ENCODE peak calls at places on chromosome 21, in eight cellular contexts. F, T, J, G, Y, B, P and Z are unnamed samples.

GRCh38 chr21:20459838-20460237 is 538.4 kb upstream of the NCAM2 start:
- DNase-seq in P (no peak), F (no peak), Y (no peak), J (no peak), B (no peak), G (no peak), T (no peak), Z (no peak)

GRCh38 chr21:45892156-45892919 is 89.2 kb upstream of the COL6A1 start:
- DNase-seq in T (no peak), P (no peak), B (no peak), J (no peak), G (no peak), Y (no peak), F (no peak), Z (no peak)

GRCh38 chr21:37792046-37792445 is 124.2 kb downstream of the KCNJ6 start:
- DNase-seq in Y (no peak), G (no peak), P (no peak), T (no peak), J (no peak), B (no peak), F (peak), Z (no peak)

GRCh38 chr21:14739590-14739989 is 193.5 kb upstream of the SAMSN1 start:
- DNase-seq in T (no peak), B (no peak), G (no peak), P (no peak), F (no peak), J (no peak), Y (no peak), Z (no peak)

GRCh38 chr21:45973475-45974072 is 8.0 kb upstream of the COL6A1 start:
- DNase-seq in Y (peak), G (peak), J (peak), B (no peak), T (peak), F (peak), P (no peak), Z (peak)

GRCh38 chr21:27561116-27561515 is 594.2 kb upstream of the ADAMTS5 start:
- DNase-seq in B (no peak), P (no peak), Y (no peak), T (no peak), F (no peak), G (no peak), J (no peak), Z (no peak)

GRCh38 chr21:43352568-43353281 is 74.2 kb downstream of the SIK1 start:
- DNase-seq in B (no peak), F (no peak), G (no peak), J (no peak), P (no peak), T (no peak), Y (no peak), Z (no peak)

GRCh38 chr21:34202553-34203332 is 129.4 kb downstream of the MRPS6 start:
- DNase-seq in B (peak), G (no peak), Y (no peak), P (no peak), F (no peak), J (no peak), T (peak), Z (no peak)

GRCh38 chr21:33197546-33197945 is 32.2 kb upstream of the IFNAR2 start:
- DNase-seq in T (no peak), G (no peak), Y (peak), J (peak), B (no peak), F (no peak), P (no peak), Z (no peak)

GRCh38 chr21:34908424-34909055 is 140.6 kb downstream of the RUNX1 start:
- DNase-seq in F (no peak), P (no peak), B (no peak), T (peak), Y (no peak), J (no peak), G (peak), Z (no peak)

GRCh38 chr21:41169258-41169576 is 1.3 kb downstream of the BACE2 start:
- DNase-seq in T (no peak), Y (no peak), B (no peak), F (no peak), P (no peak), J (no peak), G (no peak), Z (no peak)
- TF ChIP-seq CTCF in T (no peak), Y (no peak), B (no peak), F (no peak), P (no peak), J (no peak), G (no peak), Z (no peak)

GRCh38 chr21:36477559-36477958 is 2.4 kb downstream of the CLDN14 start:
- DNase-seq in P (no peak), F (no peak), J (no peak), T (no peak), G (no peak), Y (no peak), B (no peak), Z (no peak)

GRCh38 chr21:36480618-36481017 is 696 bp upstream of the CLDN14 start:
- DNase-seq in G (no peak), T (no peak), B (no peak), P (no peak), F (no peak), J (no peak), Y (no peak), Z (no peak)

GRCh38 chr21:36478207-36478701 is 1.7 kb downstream of the CLDN14 start:
- DNase-seq in J (no peak), B (no peak), F (peak), Y (no peak), P (no peak), G (peak), T (no peak), Z (no peak)

GRCh38 chr21:36479415-36480402 is at the start of gene CLDN14:
- DNase-seq in G (no peak), Y (no peak), T (no peak), J (peak), P (no peak), F (no peak), B (no peak), Z (no peak)

GRCh38 chr21:36478941-36479340 is 981 bp downstream of the CLDN14 start:
- DNase-seq in J (no peak), Y (no peak), T (no peak), F (no peak), P (no peak), B (no peak), G (no peak), Z (no peak)
- TF ChIP-seq CTCF in J (no peak), Y (no peak), T (no peak), F (peak), P (no peak), B (no peak), G (no peak), Z (no peak)

DNA sequence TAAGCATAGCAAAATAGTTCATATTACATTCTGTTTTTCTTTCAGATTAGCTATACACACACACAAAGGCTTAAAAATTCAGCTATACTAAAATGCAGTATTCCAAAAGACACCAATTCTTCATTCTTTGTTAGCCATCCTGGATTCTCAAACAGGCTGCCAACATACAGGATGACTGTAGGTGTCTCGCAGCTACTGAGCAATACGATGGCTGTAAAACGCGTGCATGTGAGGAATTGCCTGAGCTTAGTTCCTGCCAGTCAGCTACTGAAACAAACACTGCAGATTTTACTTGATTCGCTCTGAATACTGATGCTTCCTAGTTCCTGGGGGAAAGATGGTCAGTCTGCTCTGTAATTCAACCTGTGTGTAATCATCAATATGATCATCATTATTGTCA is 24.7 kb upstream of the HMGN1 start:
- DNase-seq in Y (no peak), F (no peak), T (no peak), P (no peak), B (no peak), G (no peak), J (no peak), Z (no peak)
- TF ChIP-seq CTCF in Y (no peak), F (peak), T (no peak), P (no peak), B (no peak), G (no peak), J (peak), Z (no peak)

DNA sequence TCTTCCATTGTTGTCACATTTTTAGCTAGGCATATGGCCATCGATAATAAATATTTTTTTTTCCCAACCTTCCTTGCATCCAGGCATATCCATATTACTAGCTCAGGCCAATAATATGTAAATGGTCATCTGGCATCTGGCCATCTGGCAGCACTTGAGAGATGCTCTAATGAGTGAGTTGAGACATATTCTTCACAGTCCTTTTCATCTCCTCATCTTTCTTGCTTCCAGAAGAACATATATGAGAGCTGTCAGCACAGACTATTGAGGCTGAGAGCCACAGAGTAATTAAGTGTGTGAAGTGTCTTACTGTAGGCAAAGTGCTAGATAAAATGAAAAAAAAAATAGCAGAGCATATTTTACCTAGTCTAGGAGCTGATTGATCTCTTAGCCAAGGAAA is 628.4 kb upstream of the TMPRSS15 start:
- DNase-seq in J (peak), F (no peak), G (no peak), Y (no peak), P (no peak), T (no peak), B (no peak), Z (no peak)
- TF ChIP-seq CTCF in J (no peak), F (no peak), G (no peak), Y (no peak), P (no peak), T (no peak), B (no peak), Z (no peak)

DNA sequence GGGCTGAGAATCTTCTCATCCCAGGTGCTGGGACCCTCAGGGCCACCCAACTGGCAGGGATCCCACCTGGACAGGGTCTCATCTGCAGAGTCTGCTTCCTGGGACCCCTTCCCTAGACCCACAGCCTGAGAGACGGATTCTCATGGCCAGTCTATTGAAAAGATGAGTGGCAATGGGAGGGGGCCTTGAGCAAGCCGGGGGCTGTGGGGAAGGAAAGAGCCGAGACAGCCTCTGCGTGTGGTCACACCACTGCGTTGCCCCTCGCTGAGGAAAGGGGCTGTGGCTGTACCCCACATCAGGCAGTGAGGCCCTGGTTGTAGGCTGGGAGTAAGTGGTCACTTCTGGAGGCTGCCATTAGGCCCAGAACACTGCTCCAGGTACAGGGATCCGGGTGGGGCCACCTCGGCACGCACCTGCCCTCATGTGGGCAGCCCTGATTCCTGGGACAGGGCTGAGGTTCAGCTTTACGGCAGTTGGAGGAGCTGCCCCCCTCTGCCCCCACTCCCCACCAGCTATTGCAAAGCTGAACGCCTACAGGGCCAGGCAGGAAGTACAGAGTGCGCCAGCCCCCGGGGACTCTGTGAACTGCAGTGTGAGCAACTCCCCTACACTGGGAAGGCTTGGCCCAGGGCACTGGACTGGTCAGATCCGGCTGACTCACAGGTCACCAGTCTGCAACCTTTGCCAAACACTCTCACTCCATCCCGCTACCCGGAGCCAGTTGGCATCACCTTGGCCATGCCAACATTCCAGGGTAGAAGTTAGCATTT is 106.9 kb downstream of the RIPK4 start:
- DNase-seq in F (no peak), B (no peak), J (no peak), Y (no peak), P (no peak), T (no peak), G (peak), Z (peak)
- TF ChIP-seq CTCF in F (no peak), B (no peak), J (no peak), Y (no peak), P (no peak), T (no peak), G (no peak), Z (no peak)

GRCh38 chr21:41669533-41669830 is 97.4 kb downstream of the RIPK4 start:
- DNase-seq in J (no peak), Y (no peak), B (no peak), P (no peak), F (no peak), G (no peak), T (no peak), Z (no peak)
- TF ChIP-seq CTCF in J (no peak), Y (no peak), B (no peak), P (no peak), F (no peak), G (no peak), T (no peak), Z (no peak)